ENCODE peak calls at places on chromosomes 7 and 10, in ten cellular contexts. L is EL; T is COLO829; Y is T-cell; I is HTR-8/SVneo; Z is endodermal cell; O is activated naive CD8-positive, alpha-beta T cell treated with anti-CD3 and anti-CD28 coated beads, Interleukin-2, amount 50 U/mL, for 24 hours; D is iPS-NIHi11; F is cardiac fibroblast; U is NCI-H2029. X is an unnamed sample.

GRCh38 chr10:13893926-13894325 is 307.2 kb downstream of the PRPF18 start:
- DNase-seq in L (peak; percentile 78), T (no peak), Y (no peak), I (peak; percentile 43), Z (peak; percentile 66), O (no peak), D (no peak), F (peak; percentile 70), U (no peak), X (no peak)

GRCh38 chr10:34024708-34025425 is 690.4 kb upstream of the NRP1 start:
- DNase-seq in L (peak; percentile 16), T (no peak), Y (no peak), I (no peak), Z (peak; percentile 74), O (no peak), D (peak; percentile 58), F (peak; percentile 63), U (no peak), X (no peak)

GRCh38 chr10:111835562-111835961 is 348.0 kb downstream of the GPAM start:
- DNase-seq in L (peak; percentile 1), T (no peak), Y (no peak), I (no peak), Z (peak; percentile 58), O (no peak), D (no peak), F (peak; percentile 92), U (no peak), X (no peak)

GRCh38 chr7:116591202-116592040 is 66.6 kb downstream of the CAV1 start:
- DNase-seq in L (peak; percentile 30), T (peak; percentile 48), Y (no peak), I (no peak), Z (no peak), O (no peak), D (no peak), F (peak; percentile 59), U (peak; percentile 5), X (no peak)

GRCh38 chr7:130960208-130960988 is 226.4 kb upstream of the KLF14 start:
- DNase-seq in L (peak; percentile 98), T (peak; percentile 91), Y (peak; percentile 45), I (peak; percentile 55), Z (no peak), O (no peak), D (no peak), F (peak; percentile 100), U (no peak), X (no peak)

GRCh38 chr7:2923291-2923781 is 79.2 kb upstream of the GNA12 start:
- DNase-seq in L (no peak), T (no peak), Y (no peak), I (no peak), Z (no peak), O (no peak), D (no peak), F (no peak), U (no peak), X (no peak)

GRCh38 chr7:124907490-124907889 is 22.1 kb downstream of the POT1 start:
- DNase-seq in L (peak; percentile 2), T (no peak), Y (no peak), I (no peak), Z (no peak), O (no peak), D (no peak), F (no peak), U (no peak), X (no peak)

GRCh38 chr7:133854739-133855138 is 272.4 kb upstream of the LRGUK start:
- DNase-seq in L (peak; percentile 60), T (peak; percentile 63), Y (no peak), I (peak; percentile 13), Z (no peak), O (no peak), D (no peak), F (peak; percentile 81), U (peak; percentile 29), X (peak; percentile 8)

GRCh38 chr10:78763651-78764395 is 304.9 kb upstream of the ZMIZ1 start:
- DNase-seq in L (no peak), T (no peak), Y (no peak), I (no peak), Z (no peak), O (peak; percentile 60), D (no peak), F (no peak), U (no peak), X (no peak)

GRCh38 chr7:44438851-44439250 is 51.6 kb downstream of the NUDCD3 start:
- DNase-seq in L (peak; percentile 29), T (no peak), Y (no peak), I (no peak), Z (no peak), O (no peak), D (no peak), F (peak; percentile 14), U (no peak), X (no peak)

GRCh38 chr10:101453791-101454718 is 100.1 kb downstream of the BTRC start:
- DNase-seq in L (no peak), T (no peak), Y (no peak), I (no peak), Z (no peak), O (no peak), D (no peak), F (no peak), U (no peak), X (peak; percentile 55)

GRCh38 chr10:43461950-43462349 is 25.0 kb downstream of the ZNF487 start:
- DNase-seq in L (peak; percentile 72), T (peak; percentile 45), Y (peak; percentile 10), I (peak; percentile 77), Z (no peak), O (peak; percentile 18), D (peak; percentile 48), F (peak; percentile 93), U (peak; percentile 38), X (no peak)

GRCh38 chr7:142796501-142797341 is 26.0 kb downstream of the PRSS2 start:
- DNase-seq in L (no peak), T (no peak), Y (no peak), I (no peak), Z (peak; percentile 80), O (no peak), D (peak; percentile 48), F (no peak), U (no peak), X (no peak)

GRCh38 chr10:63666836-63667383 is 145.7 kb downstream of the REEP3 start:
- DNase-seq in L (peak; percentile 88), T (peak; percentile 22), Y (no peak), I (peak; percentile 32), Z (no peak), O (no peak), D (no peak), F (peak; percentile 94), U (no peak), X (no peak)

GRCh38 chr7:28599411-28599810 is 187.1 kb downstream of the CREB5 start:
- DNase-seq in L (no peak), T (no peak), Y (no peak), I (no peak), Z (no peak), O (no peak), D (no peak), F (no peak), U (no peak), X (no peak)

GRCh38 chr10:110857265-110858158 is 14.2 kb upstream of the PDCD4 start:
- DNase-seq in L (no peak), T (no peak), Y (no peak), I (no peak), Z (peak; percentile 59), O (no peak), D (no peak), F (peak; percentile 54), U (peak; percentile 46), X (peak; percentile 60)

GRCh38 chr7:5831196-5831595 is 49.4 kb upstream of the OCM start:
- DNase-seq in L (no peak), T (no peak), Y (no peak), I (no peak), Z (peak; percentile 58), O (no peak), D (peak; percentile 56), F (peak; percentile 6), U (no peak), X (no peak)

GRCh38 chr10:58137813-58138212 is 129.9 kb downstream of the IPMK start:
- DNase-seq in L (no peak), T (no peak), Y (no peak), I (no peak), Z (no peak), O (no peak), D (no peak), F (no peak), U (no peak), X (no peak)

GRCh38 chr7:99011706-99012404 is 132.1 kb downstream of the SMURF1 start:
- DNase-seq in L (no peak), T (no peak), Y (no peak), I (no peak), Z (peak; percentile 33), O (no peak), D (no peak), F (no peak), U (no peak), X (no peak)

GRCh38 chr7:26583094-26583493 is 281.3 kb downstream of the SKAP2 start:
- DNase-seq in L (no peak), T (no peak), Y (no peak), I (no peak), Z (no peak), O (no peak), D (no peak), F (no peak), U (peak; percentile 96), X (no peak)

GRCh38 chr10:77104459-77104980 is 533.1 kb downstream of the KCNMA1 start:
- DNase-seq in L (peak; percentile 96), T (no peak), Y (no peak), I (peak; percentile 41), Z (no peak), O (no peak), D (no peak), F (peak; percentile 93), U (no peak), X (no peak)

GRCh38 chr10:62580396-62580795 is 206.2 kb downstream of the ZNF365 start:
- DNase-seq in L (peak; percentile 64), T (no peak), Y (no peak), I (no peak), Z (no peak), O (no peak), D (no peak), F (peak; percentile 52), U (no peak), X (no peak)

GRCh38 chr10:113959383-113959760 is 84.3 kb upstream of the ADRB1 start:
- DNase-seq in L (no peak), T (no peak), Y (no peak), I (no peak), Z (no peak), O (no peak), D (no peak), F (no peak), U (peak; percentile 74), X (no peak)

GRCh38 chr10:4217187-4217586 is 432.2 kb upstream of the KLF6 start:
- DNase-seq in L (no peak), T (no peak), Y (no peak), I (no peak), Z (no peak), O (no peak), D (no peak), F (no peak), U (no peak), X (no peak)

GRCh38 chr7:158246960-158247673 is 340.5 kb downstream of the PTPRN2 start:
- DNase-seq in L (no peak), T (no peak), Y (no peak), I (no peak), Z (peak; percentile 7), O (no peak), D (no peak), F (no peak), U (no peak), X (no peak)

GRCh38 chr10:115957010-115957395 is 316.0 kb downstream of the GFRA1 start:
- DNase-seq in L (no peak), T (no peak), Y (no peak), I (no peak), Z (no peak), O (no peak), D (no peak), F (no peak), U (no peak), X (no peak)

GRCh38 chr10:77165445-77166316 is 471.9 kb downstream of the KCNMA1 start:
- DNase-seq in L (peak; percentile 79), T (peak; percentile 31), Y (peak; percentile 19), I (peak; percentile 52), Z (peak; percentile 87), O (peak; percentile 32), D (peak; percentile 69), F (peak; percentile 84), U (peak; percentile 16), X (peak; percentile 3)

GRCh38 chr10:113244750-113245149 is 294.7 kb downstream of the TCF7L2 start:
- DNase-seq in L (no peak), T (no peak), Y (no peak), I (no peak), Z (no peak), O (no peak), D (no peak), F (no peak), U (no peak), X (no peak)

X was measured in T-helper 1 cell.